ENCODE peak calls at places on chromosomes 16 and 17, in nine cellular contexts. L, E, F, Y, H, D, K, P and Z are unnamed samples.
A peak's percentile ranks its signal among the peaks of the same experiment; 100 is the strongest.

GRCh38 chr17:75105269-75106080 is 4.3 kb upstream of the ARMC7 start:
- DNase-seq in L (peak; percentile 90), E (no peak), F (peak; percentile 85), Y (no peak), H (peak; percentile 91), D (peak; percentile 55), K (peak; percentile 73), P (no peak), Z (no peak)

GRCh38 chr16:50741225-50741807 is 570 bp upstream of the CYLD start:
- DNase-seq in L (no peak), E (no peak), F (peak; percentile 28), Y (no peak), H (no peak), D (no peak), K (no peak), P (no peak), Z (no peak)

GRCh38 chr17:14303343-14304221 is 2.7 kb downstream of the HS3ST3B1 start:
- DNase-seq in L (no peak), E (no peak), F (peak; percentile 76), Y (no peak), H (no peak), D (no peak), K (peak; percentile 18), P (no peak), Z (no peak)

GRCh38 chr17:58520843-58521430 is 6.5 kb upstream of the MTMR4 start:
- DNase-seq in L (no peak), E (no peak), F (peak; percentile 83), Y (no peak), H (peak; percentile 42), D (peak; percentile 64), K (peak; percentile 50), P (no peak), Z (peak; percentile 63)

GRCh38 chr16:46583036-46583435 is 38.1 kb downstream of the SHCBP1 start:
- DNase-seq in L (no peak), E (no peak), F (no peak), Y (no peak), H (no peak), D (no peak), K (no peak), P (no peak), Z (no peak)

GRCh38 chr16:12703935-12704334 is 99.8 kb downstream of the CPPED1 start:
- DNase-seq in L (no peak), E (no peak), F (no peak), Y (no peak), H (no peak), D (no peak), K (no peak), P (no peak), Z (no peak)

GRCh38 chr16:11743308-11744074 is 834 bp upstream of the TXNDC11 start:
- DNase-seq in L (peak; percentile 38), E (peak; percentile 50), F (no peak), Y (no peak), H (peak; percentile 17), D (peak; percentile 98), K (peak; percentile 59), P (peak; percentile 32), Z (peak; percentile 93)

GRCh38 chr16:65681406-65681805 is 559.5 kb upstream of the CDH11 start:
- DNase-seq in L (no peak), E (no peak), F (no peak), Y (no peak), H (no peak), D (no peak), K (no peak), P (no peak), Z (no peak)

GRCh38 chr17:8397636-8398035 is at the start of gene RNF222:
- DNase-seq in L (no peak), E (no peak), F (no peak), Y (no peak), H (no peak), D (no peak), K (no peak), P (no peak), Z (no peak)

GRCh38 chr17:83058478-83059167 is 20.8 kb upstream of the METRNL start:
- DNase-seq in L (no peak), E (no peak), F (no peak), Y (no peak), H (peak; percentile 22), D (no peak), K (no peak), P (no peak), Z (no peak)

GRCh38 chr16:1871974-1872635 is at the start of gene MEIOB:
- DNase-seq in L (peak; percentile 46), E (no peak), F (peak; percentile 94), Y (no peak), H (peak; percentile 92), D (no peak), K (peak; percentile 88), P (no peak), Z (no peak)

GRCh38 chr17:81249233-81250040 is 10.3 kb downstream of the NDUFAF8 start:
- DNase-seq in L (no peak), E (no peak), F (no peak), Y (no peak), H (no peak), D (peak; percentile 32), K (no peak), P (no peak), Z (no peak)
- TF ChIP-seq REST in L (no peak), E (no peak), F (no peak), Y (no peak), H (no peak), D (no peak), K (no peak), P (no peak), Z (no peak)

GRCh38 chr17:81390436-81391214 is 4.6 kb upstream of the BAHCC1 start:
- DNase-seq in L (no peak), E (no peak), F (no peak), Y (no peak), H (no peak), D (no peak), K (no peak), P (no peak), Z (no peak)

GRCh38 chr17:81391268-81391963 is 3.8 kb upstream of the BAHCC1 start:
- DNase-seq in L (no peak), E (no peak), F (no peak), Y (no peak), H (no peak), D (no peak), K (no peak), P (no peak), Z (no peak)

GRCh38 chr17:81388612-81389367 is 6.5 kb upstream of the BAHCC1 start:
- DNase-seq in L (no peak), E (no peak), F (peak; percentile 75), Y (no peak), H (peak; percentile 81), D (peak; percentile 53), K (no peak), P (no peak), Z (no peak)

GRCh38 chr17:81389585-81389984 is 5.7 kb upstream of the BAHCC1 start:
- DNase-seq in L (no peak), E (no peak), F (peak; percentile 13), Y (no peak), H (no peak), D (no peak), K (no peak), P (no peak), Z (no peak)

DNA sequence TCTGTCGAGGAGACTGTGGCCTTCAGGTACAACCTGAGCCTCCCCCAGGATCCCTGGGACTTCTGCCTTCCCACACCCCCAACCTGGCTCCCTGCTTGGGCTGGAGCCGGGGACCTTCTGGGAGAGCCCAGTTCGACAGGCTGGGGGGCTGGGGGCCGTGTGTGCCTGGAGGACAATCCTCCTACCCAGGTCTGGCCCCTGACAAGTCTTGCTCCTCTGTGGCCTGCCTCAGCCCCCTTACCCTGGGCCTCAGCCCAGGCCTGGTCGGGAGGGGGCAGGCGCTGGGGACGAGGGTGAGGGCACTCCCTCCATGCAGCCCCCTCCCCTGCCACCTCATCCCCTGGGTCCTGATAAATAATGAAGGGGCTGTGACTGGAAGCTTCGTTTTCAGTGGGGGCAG is 5.2 kb upstream of the BAHCC1 start:
- DNase-seq in L (no peak), E (no peak), F (no peak), Y (no peak), H (no peak), D (no peak), K (no peak), P (no peak), Z (no peak)
- TF ChIP-seq REST in L (no peak), E (no peak), F (no peak), Y (no peak), H (no peak), D (no peak), K (no peak), P (no peak), Z (no peak)

GRCh38 chr17:27236710-27237315 is 57.1 kb upstream of the WSB1 start:
- DNase-seq in L (peak; percentile 79), E (peak; percentile 61), F (peak; percentile 82), Y (no peak), H (peak; percentile 70), D (peak; percentile 63), K (peak; percentile 80), P (peak; percentile 72), Z (no peak)
- TF ChIP-seq REST in L (no peak), E (no peak), F (no peak), Y (no peak), H (no peak), D (no peak), K (no peak), P (no peak), Z (no peak)

GRCh38 chr16:75097941-75098897 is 18.4 kb downstream of the LDHD start:
- DNase-seq in L (no peak), E (no peak), F (no peak), Y (no peak), H (no peak), D (no peak), K (no peak), P (no peak), Z (no peak)

GRCh38 chr16:75096730-75097129 is 19.9 kb downstream of the LDHD start:
- DNase-seq in L (peak; percentile 66), E (peak; percentile 63), F (peak; percentile 94), Y (no peak), H (peak; percentile 44), D (no peak), K (no peak), P (no peak), Z (no peak)

GRCh38 chr16:75095637-75096036 is 20.9 kb downstream of the LDHD start:
- DNase-seq in L (no peak), E (no peak), F (no peak), Y (no peak), H (no peak), D (no peak), K (no peak), P (no peak), Z (no peak)

GRCh38 chr16:75099075-75099667 is 17.4 kb downstream of the LDHD start:
- DNase-seq in L (no peak), E (no peak), F (no peak), Y (no peak), H (peak; percentile 42), D (no peak), K (no peak), P (no peak), Z (no peak)

DNA sequence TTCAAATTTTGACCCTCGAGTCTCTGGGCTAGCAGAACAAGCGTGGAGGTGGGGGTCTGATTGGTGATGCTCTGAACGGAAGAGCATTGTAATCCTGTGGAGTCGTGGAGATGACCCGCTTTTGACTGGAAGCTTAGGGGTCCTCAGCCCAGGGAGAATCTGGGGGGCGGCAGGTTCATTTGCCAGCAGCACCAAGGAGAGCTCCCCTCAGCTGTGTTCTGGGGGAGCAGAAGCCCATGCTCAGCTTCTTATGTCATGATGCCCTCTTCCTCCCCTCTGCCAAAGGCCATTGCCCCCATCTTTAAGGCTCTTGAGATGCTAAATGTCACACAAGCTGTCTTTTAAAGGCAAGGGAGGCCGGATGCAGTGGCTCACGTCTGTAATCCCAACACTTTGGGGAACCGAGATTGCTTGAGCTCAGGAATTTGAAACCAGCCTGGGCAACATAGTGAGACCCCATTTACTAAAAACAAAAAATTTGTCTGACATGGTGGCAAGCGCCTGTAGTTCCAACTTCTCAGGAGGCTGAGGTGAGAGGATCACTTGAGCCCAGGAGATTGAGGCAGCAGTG is 19.3 kb downstream of the LDHD start:
- DNase-seq in L (no peak), E (no peak), F (no peak), Y (no peak), H (no peak), D (no peak), K (no peak), P (no peak), Z (no peak)
- TF ChIP-seq REST in L (no peak), E (no peak), F (peak; percentile 70), Y (peak; percentile 67), H (peak; percentile 81), D (peak; percentile 76), K (no peak), P (no peak), Z (peak; percentile 85)